ENCODE peak calls at places on chromosome 10, in seven cellular contexts. V is suprapubic skin, X is spleen, W is heart left ventricle, Q is HCT116, P is erythroblast, E is adrenal gland. K is an unnamed sample.

GRCh38 chr10:91604936-91605534 is 27.8 kb downstream of the PPP1R3C start:
- DNase-seq in P (no peak), X (no peak), V (no peak), Q (no peak), E (no peak), W (no peak), K (no peak)

GRCh38 chr10:19977097-19977521 is 160.9 kb downstream of the PLXDC2 start:
- DNase-seq in E (no peak), P (no peak), Q (no peak), V (no peak), W (no peak), X (no peak), K (no peak)

GRCh38 chr10:71451754-71452153 is 55.0 kb downstream of the CDH23 start:
- DNase-seq in E (no peak), X (no peak), P (no peak), V (no peak), Q (no peak), W (no peak), K (no peak)

GRCh38 chr10:77319557-77319956 is 318.1 kb downstream of the KCNMA1 start:
- DNase-seq in P (no peak), V (no peak), Q (no peak), E (no peak), W (no peak), X (no peak), K (no peak)

GRCh38 chr10:119859422-119860258 is 13.0 kb downstream of the MCMBP start:
- DNase-seq in E (no peak), V (no peak), X (no peak), P (peak), Q (peak), W (no peak), K (no peak)

GRCh38 chr10:68553138-68553537 is 7.0 kb upstream of the TET1 start:
- DNase-seq in E (no peak), P (no peak), V (no peak), X (no peak), Q (no peak), W (no peak), K (no peak)

GRCh38 chr10:14540062-14540461 is 209.3 kb upstream of the FRMD4A start:
- DNase-seq in X (no peak), Q (no peak), V (no peak), W (no peak), P (no peak), E (no peak), K (no peak)

GRCh38 chr10:13751191-13751764 is 164.5 kb downstream of the PRPF18 start:
- DNase-seq in X (no peak), P (no peak), Q (no peak), V (no peak), E (no peak), W (no peak), K (no peak)

GRCh38 chr10:69807122-69807521 is 5.4 kb downstream of the COL13A1 start:
- DNase-seq in P (no peak), Q (peak), V (no peak), X (no peak), E (no peak), W (no peak), K (no peak)

GRCh38 chr10:87532696-87533095 is 28.0 kb downstream of the MINPP1 start:
- DNase-seq in Q (no peak), X (no peak), W (no peak), E (no peak), V (no peak), P (no peak), K (no peak)

GRCh38 chr10:79446451-79447020 is 1.1 kb upstream of the ZCCHC24 start:
- DNase-seq in Q (no peak), P (peak), W (peak), V (peak), E (peak), X (peak), K (no peak)

GRCh38 chr10:79293841-79294705 is 53.2 kb upstream of the PPIF start:
- DNase-seq in V (no peak), W (no peak), E (no peak), Q (no peak), X (peak), P (no peak), K (no peak)

GRCh38 chr10:102917962-102918816 is at the start of gene CNNM2:
- DNase-seq in Q (peak), V (peak), P (peak), E (peak), X (peak), W (peak), K (peak)
- TF ChIP-seq POLR2A in Q (peak), V (peak), P (peak), E (peak), X (no peak), W (no peak), K (peak)

DNA sequence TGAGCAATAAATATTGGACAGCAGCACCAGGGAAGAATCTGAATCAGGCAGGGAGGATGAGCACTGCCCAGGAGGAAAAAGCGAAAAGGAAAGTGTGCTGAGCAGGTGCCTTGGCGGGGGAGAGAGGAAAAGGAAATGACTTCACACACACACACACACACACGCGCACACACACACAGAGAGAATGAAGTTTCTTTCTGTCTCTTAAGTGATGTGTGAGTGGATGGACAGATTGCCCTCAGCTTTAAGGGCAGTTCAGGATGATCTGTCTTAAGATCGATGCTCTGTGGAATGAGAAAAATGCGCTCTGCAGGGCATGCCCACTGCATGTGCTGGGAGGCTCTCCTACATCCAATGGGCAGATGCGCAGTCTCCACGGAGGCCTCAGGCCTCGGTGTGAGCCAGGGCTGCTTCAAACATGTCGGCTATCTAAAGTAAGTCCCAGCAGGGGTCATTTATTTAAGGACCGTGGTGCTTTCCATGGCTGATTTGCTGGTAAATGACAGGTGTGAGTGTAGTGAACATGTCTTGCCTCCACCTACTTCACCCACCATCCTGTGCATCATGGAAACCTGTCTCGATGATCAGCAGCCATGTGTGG is 2.5 kb upstream of the ACBD5 start:
- DNase-seq in E (peak), V (no peak), W (peak), P (peak), Q (peak), X (peak), K (no peak)
- TF ChIP-seq POLR2A in E (peak), V (no peak), W (no peak), P (peak), Q (peak), X (no peak), K (no peak)

GRCh38 chr10:96436035-96436434 is 77.2 kb upstream of the OPALIN start:
- DNase-seq in W (no peak), Q (no peak), V (no peak), E (no peak), X (no peak), P (no peak), K (no peak)

GRCh38 chr10:96427291-96427690 is 68.5 kb upstream of the OPALIN start:
- DNase-seq in Q (no peak), X (no peak), P (no peak), V (no peak), W (no peak), E (no peak), K (no peak)

DNA sequence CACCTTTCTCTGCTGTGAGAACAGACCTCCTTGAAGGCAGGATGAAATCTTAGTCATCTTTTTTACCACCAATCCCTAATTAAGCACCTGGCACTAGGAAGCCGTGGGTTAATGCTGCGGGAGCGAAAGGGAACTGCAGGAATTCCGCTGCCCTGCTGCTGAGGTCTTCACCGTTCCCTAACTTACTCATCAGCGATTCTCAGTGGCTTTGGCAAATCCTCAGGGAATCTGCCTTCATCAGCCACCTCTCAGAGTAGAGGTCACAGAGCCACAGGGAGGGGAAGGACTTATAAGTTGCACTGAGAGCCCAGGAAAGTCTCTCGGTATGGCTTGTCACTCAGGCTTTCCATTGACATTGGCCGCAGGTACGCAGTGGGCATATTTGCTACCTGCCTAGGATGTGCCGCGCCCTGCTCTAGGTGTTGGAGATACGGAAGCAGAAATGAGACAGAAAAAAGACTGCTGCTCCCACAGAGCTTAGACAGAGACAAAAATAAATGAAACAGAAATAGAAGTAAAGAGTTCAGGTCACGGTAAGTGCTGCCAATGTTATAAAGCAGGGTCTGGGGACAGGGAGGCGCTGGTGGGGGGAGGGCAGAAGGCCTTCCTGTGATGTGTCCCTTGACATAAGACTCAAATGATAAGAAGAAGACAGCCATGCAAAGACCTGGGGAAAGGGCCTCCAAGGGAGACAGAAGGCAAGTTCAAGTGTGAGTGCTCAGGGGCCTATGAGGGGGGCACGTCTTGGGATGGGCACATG is 72.6 kb upstream of the OPALIN start:
- DNase-seq in V (no peak), P (no peak), E (no peak), W (no peak), X (no peak), Q (no peak), K (no peak)
- TF ChIP-seq POLR2A in V (no peak), P (no peak), E (no peak), W (no peak), X (no peak), Q (no peak), K (no peak)

GRCh38 chr10:49713266-49713665 is 33.8 kb downstream of the C10orf53 start:
- DNase-seq in X (no peak), V (no peak), W (no peak), E (no peak), P (no peak), Q (no peak), K (no peak)
- TF ChIP-seq POLR2A in X (no peak), V (no peak), W (no peak), E (no peak), P (no peak), Q (no peak), K (no peak)

GRCh38 chr10:3780766-3781457 is 4.1 kb downstream of the KLF6 start:
- DNase-seq in X (peak), E (no peak), Q (no peak), P (no peak), W (no peak), V (no peak), K (no peak)

GRCh38 chr10:3779146-3779707 is 5.8 kb downstream of the KLF6 start:
- DNase-seq in X (peak), W (no peak), P (no peak), Q (no peak), V (no peak), E (no peak), K (no peak)

GRCh38 chr10:3778708-3779108 is 6.3 kb downstream of the KLF6 start:
- DNase-seq in X (no peak), Q (no peak), E (no peak), P (no peak), V (no peak), W (no peak), K (no peak)

GRCh38 chr10:3781458-3782098 is 3.4 kb downstream of the KLF6 start:
- DNase-seq in V (no peak), X (peak), E (no peak), Q (no peak), P (no peak), W (peak), K (no peak)

DNA sequence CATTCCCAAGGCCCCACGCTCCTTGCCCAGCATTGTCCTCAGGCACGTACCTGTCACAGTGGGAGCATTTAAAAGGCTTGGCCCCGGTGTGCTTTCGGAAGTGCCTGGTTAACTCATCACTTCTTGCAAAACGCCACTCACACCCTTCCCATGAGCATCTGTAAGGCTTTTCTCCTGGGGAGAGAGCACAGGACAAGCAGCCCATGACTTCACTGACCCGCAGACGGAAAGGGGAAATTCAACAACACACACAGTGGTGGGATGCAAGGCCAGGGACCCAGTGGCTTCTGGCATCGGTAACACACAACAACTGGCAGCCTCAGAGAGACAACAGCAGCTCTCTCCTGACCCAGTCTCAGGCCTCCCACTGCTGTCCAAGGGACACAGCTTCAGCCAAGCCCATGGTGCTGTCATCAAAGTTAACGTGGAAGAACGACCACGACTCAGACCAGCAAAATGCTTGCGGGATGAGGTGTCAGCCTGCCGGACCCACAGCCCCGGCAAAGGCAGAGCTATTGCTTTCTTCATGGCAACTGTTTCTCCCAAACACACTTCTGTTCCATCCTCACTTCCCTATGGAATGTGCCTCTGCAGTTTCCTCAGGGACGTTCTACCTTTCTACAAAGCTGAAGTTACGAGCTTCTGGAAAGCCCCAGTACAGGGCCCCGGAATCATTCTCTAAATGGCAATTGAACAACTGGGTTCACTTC is 4.8 kb downstream of the KLF6 start:
- DNase-seq in E (no peak), P (no peak), Q (no peak), X (peak), V (no peak), W (no peak), K (no peak)
- TF ChIP-seq POLR2A in E (no peak), P (no peak), Q (no peak), X (no peak), V (peak), W (no peak), K (no peak)